ENCODE peak calls at places on chromosomes 4 and X, in five cellular contexts. X is GM13976, K is transverse colon, J is astrocyte of the cerebellum, Q is ovary. Y is an unnamed sample.

GRCh38 chrX:11509786-11510185 is 155.9 kb downstream of the ARHGAP6 start:
- DNase-seq in K (no peak), Q (no peak), X (no peak), J (no peak), Y (no peak)

GRCh38 chr4:14452001-14452400 is 550.3 kb upstream of the CPEB2 start:
- DNase-seq in K (no peak), Q (no peak), X (no peak), J (no peak), Y (no peak)

GRCh38 chr4:2298548-2298991 is 36.7 kb upstream of the MXD4 start:
- DNase-seq in Q (no peak), J (no peak), K (no peak), X (no peak), Y (no peak)

GRCh38 chr4:68905598-68906237 is 45.9 kb downstream of the UGT2A3 start:
- DNase-seq in X (no peak), J (peak), K (no peak), Q (no peak), Y (no peak)

GRCh38 chr4:34619531-34620109 is 1624.7 kb downstream of the ARAP2 start:
- DNase-seq in Q (no peak), K (no peak), J (peak), X (no peak), Y (no peak)

GRCh38 chrX:110915120-110915519 is 119.5 kb upstream of the CHRDL1 start:
- DNase-seq in Q (no peak), K (no peak), J (peak), X (no peak), Y (peak)

GRCh38 chrX:37745354-37745753 is 34.5 kb upstream of the CYBB start:
- DNase-seq in X (peak), J (peak), Q (peak), K (peak), Y (peak)

GRCh38 chr4:139416073-139416673 is 37.7 kb upstream of the RAB33B start:
- DNase-seq in Q (no peak), K (no peak), X (peak), J (peak), Y (peak)

GRCh38 chrX:30938295-30938694 is 49.2 kb upstream of the TAB3 start:
- DNase-seq in J (no peak), X (no peak), Q (no peak), K (no peak), Y (no peak)

GRCh38 chr4:32735856-32736590 is 2015.9 kb downstream of the PCDH7 start:
- DNase-seq in K (no peak), X (no peak), J (no peak), Q (no peak), Y (no peak)

GRCh38 chrX:119194631-119195030 is 41.5 kb upstream of the PGRMC1 start:
- DNase-seq in X (no peak), Q (no peak), J (no peak), K (no peak), Y (no peak)

GRCh38 chr4:58611012-58611411 is 1500.8 kb upstream of the IGFBP7 start:
- DNase-seq in X (no peak), J (no peak), Q (no peak), K (no peak), Y (no peak)

GRCh38 chrX:30570505-30570904 is 7.1 kb downstream of the TASL start:
- DNase-seq in X (peak), K (no peak), Q (no peak), J (peak), Y (no peak)

GRCh38 chrX:118603981-118604380 is 108.4 kb downstream of the DOCK11 start:
- DNase-seq in Q (peak), K (peak), J (peak), X (peak), Y (peak)

GRCh38 chr4:112633477-112634235 is 3.1 kb downstream of the ZGRF1 start:
- DNase-seq in X (peak), K (no peak), J (no peak), Q (no peak), Y (no peak)

GRCh38 chr4:80027611-80028010 is 45.4 kb downstream of the ANTXR2 start:
- DNase-seq in X (no peak), J (no peak), K (no peak), Q (no peak), Y (no peak)

GRCh38 chr4:134201216-134202098 is at the start of gene PABPC4L:
- DNase-seq in K (no peak), J (peak), X (no peak), Q (peak), Y (no peak)

GRCh38 chr4:48093949-48094550 is 40.0 kb downstream of the TXK start:
- DNase-seq in K (peak), J (no peak), Q (no peak), X (no peak), Y (no peak)

GRCh38 chr4:121112530-121112929 is 40.2 kb upstream of the NDNF start:
- DNase-seq in Q (no peak), X (no peak), J (no peak), K (no peak), Y (no peak)

GRCh38 chr4:170122252-170122651 is 32.5 kb upstream of the AADAT start:
- DNase-seq in J (no peak), Q (no peak), K (no peak), X (no peak), Y (no peak)

GRCh38 chrX:115968436-115969252 is 201.9 kb upstream of the AGTR2 start:
- DNase-seq in Q (peak), X (peak), K (peak), J (no peak), Y (no peak)

GRCh38 chr4:38145741-38146140 is 185.5 kb downstream of the PTTG2 start:
- DNase-seq in K (no peak), X (no peak), J (no peak), Q (no peak), Y (no peak)

DNA sequence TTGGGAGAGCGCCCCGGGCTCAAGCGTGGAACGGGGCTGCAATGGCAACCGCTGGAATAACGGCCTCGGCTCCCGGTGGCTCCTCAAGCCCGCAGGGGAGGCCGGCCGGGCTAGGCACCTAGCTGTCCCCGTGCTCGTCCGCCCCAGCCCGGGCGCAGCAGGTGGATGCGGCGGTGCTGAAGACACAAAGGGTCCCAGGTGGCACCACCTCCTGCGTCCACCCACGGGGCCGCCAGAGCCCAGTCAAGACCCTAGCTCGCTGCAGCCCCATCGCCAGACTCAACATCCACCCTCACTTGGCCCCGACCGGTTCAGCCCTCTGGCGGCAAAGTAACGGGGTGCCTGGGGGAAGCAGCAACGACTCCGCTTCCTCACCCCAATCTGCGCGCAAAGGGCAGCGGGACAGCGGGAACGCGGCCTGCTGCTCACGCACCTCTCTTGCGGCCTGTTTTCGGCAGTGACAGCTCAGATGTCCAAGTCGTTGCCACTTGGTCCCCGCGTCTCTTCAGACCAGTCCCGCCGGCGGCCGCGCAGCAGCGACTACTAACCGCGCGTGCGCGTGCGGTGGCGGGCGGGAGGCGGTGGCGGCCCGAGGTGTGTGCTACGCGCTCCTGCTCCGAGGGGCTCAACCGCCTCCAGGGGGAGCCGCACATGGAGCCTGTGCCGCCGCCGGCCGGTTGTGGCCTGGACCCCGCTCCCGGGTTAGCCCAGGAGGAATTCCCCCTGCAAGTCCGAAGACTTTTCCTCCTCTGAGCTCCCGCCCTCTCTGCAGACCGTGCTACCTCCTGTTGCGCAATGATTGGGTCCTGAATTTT is at the start of gene CLGN:
- DNase-seq in Q (peak), X (peak), K (peak), J (peak), Y (no peak)
- TF ChIP-seq CTCF in Q (no peak), X (peak), K (peak), J (peak), Y (peak)

DNA sequence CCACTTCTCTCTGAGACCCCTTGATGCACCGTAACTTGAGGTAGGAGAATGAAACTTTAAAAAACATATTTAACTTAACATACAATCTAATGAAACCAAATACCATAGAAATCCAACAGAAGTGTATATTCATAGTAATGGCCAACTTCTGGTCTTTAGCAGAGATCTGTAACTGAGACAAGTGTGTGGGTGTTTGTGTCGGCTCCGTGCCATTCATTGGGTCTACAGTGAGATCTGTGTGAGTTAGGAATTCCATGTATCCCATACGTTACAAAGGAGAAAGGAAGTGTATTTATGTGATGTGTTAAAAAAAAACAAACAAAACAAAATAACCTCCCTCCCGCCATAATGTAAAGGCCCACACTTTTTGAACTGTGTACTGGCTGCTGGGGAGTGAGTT is 348.0 kb upstream of the NR3C2 start:
- DNase-seq in X (no peak), Q (no peak), K (no peak), J (no peak), Y (no peak)
- TF ChIP-seq CTCF in X (no peak), Q (no peak), K (no peak), J (no peak), Y (no peak)

GRCh38 chr4:92163348-92163747 is 140.4 kb upstream of the GRID2 start:
- DNase-seq in X (no peak), J (no peak), K (no peak), Q (no peak), Y (no peak)
- TF ChIP-seq CTCF in X (peak), J (peak), K (no peak), Q (no peak), Y (no peak)

DNA sequence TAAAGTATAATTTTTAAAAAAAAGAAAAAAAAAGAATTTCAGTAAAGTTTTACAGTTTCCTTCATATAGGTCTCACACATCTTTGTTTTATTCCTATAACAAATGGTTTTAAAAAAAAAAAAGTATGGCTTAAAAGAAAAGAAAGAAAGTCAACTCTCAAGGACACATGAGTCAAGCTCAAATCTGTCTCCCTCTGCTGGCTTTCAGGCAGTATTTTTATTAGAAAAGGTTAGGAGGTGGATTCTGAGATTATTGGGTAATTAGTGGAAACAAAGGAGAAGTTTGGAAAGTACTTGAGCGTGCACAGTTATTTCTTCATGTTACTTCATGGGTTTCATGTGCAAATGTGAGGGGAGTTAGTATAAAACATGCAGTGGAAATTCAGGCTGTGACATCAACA is 36.6 kb upstream of the BTC start:
- DNase-seq in Q (no peak), X (no peak), J (no peak), K (no peak), Y (no peak)
- TF ChIP-seq CTCF in Q (no peak), X (no peak), J (peak), K (no peak), Y (no peak)

DNA sequence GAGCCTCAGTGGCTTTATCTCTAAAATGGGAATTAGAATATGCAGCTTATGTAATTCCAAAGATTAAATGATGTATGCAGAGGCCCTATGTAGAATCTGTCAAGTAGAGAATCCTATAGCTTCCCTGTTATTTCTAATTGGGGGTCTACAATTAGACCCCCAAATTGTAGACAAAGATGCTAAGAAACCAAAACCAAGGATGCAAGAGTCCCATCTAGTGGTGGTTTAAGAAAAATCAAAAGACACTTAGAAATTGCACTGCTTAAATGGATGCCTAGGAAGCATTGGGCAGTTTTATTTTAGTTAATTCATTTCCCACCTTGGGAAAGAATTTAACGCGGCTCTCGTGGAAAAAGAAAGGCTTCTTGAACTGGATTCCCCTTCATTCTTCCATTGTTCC is 115.2 kb downstream of the GABRA2 start:
- DNase-seq in J (no peak), X (no peak), K (no peak), Q (no peak), Y (no peak)
- TF ChIP-seq CTCF in J (peak), X (peak), K (no peak), Q (no peak), Y (no peak)

DNA sequence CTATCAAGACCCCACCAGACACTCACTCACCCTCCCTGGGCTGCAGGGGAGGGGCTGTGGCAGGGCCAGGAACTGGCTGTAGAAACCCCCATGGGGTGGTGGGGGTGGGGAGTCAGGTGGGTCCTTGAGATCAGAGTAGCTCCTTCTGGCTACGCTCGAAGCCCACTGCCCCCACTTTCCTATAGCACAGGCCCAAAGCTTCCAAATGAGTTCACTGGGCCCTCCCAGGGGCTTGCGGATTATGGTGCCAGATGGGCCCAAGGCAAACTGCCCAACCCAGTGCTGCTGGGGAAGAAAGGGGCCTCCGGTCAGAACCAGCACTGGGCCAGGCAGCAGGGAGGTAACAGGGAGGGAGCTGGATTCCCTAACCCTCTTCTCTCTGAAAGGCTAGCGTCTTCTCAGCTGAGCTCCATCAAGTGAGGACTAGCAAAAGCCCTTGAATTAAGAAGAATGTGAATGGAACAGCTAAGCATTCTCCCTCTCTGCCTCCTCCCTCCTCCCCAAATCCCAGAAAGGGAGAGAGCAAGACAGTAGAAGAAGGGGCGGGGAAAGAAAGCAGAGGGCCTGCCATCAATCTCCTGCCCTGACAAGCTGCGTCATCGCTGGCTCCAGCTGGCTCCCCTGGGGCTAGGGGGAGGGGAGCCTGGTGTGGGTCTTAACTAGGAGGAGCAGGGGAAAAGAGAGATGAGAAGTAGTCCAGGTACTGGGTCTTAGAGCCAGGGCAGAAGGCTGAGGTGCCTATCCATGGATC is 34.7 kb downstream of the FRMPD3 start:
- DNase-seq in K (no peak), Q (peak), J (no peak), X (no peak), Y (no peak)
- TF ChIP-seq CTCF in K (no peak), Q (no peak), J (no peak), X (no peak), Y (no peak)

DNA sequence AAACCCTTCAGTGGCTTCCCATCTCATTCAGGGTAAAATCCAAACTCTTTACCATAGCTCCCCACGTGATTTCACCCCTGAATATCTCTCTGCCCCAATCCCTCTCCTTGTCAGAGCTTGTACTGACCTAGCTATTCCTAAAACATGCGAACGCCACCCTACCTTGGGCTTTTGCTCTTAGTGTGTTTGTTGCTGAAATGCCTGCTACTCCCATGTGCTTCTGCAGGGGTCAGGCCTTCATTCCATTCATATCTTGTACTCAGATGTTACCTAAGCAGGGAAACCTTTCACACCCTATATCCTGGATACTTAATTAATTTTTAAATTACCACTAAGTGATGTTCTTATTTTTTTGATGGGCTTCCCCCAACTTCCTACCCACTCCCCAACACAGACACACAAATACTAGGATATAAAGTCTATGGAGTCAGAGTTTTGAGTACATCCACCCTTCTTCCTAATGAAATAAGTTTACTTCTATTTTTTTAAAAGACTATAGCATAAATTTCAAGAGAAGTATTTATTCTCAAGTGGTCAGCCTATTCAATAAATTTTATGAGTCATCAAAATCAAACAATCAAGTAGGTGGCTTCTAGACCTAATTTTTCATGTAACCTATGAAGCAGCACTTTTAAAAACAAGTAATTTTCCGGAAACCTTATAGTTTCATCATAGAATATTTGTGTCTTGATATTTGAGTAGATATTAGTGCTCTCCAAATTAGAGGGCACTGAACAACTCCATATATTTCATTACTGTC is 189.4 kb downstream of the RAPGEF2 start:
- DNase-seq in J (no peak), X (no peak), Q (no peak), K (no peak), Y (no peak)
- TF ChIP-seq CTCF in J (no peak), X (no peak), Q (no peak), K (no peak), Y (no peak)

Y was measured in AG09319.